ENCODE peak calls at places on chromosomes 6 and 20, in six cellular contexts. Q is upper lobe of right lung, J is tibial artery, L is fibroblast of the aortic adventitia, V is Calu3, X is RWPE1. H is an unnamed sample.

GRCh38 chr20:3940905-3941304 is 51.7 kb downstream of the PANK2 start:
- DNase-seq in Q (no peak), J (no peak), L (no peak), V (no peak), X (no peak), H (no peak)

GRCh38 chr6:149435919-149436586 is 36.0 kb downstream of the SUMO4 start:
- DNase-seq in J (no peak), Q (no peak), L (no peak), V (no peak), X (no peak), H (no peak)

GRCh38 chr6:150987371-150987828 is 121.9 kb downstream of the MTHFD1L start:
- DNase-seq in J (no peak), L (no peak), X (no peak), Q (no peak), V (no peak), H (no peak)

GRCh38 chr20:58597021-58597940 is 53.8 kb upstream of the STX16 start:
- DNase-seq in X (no peak), J (peak; percentile 77), Q (no peak), L (peak; percentile 76), V (no peak), H (peak; percentile 43)

GRCh38 chr20:1802385-1803215 is 92.6 kb upstream of the SIRPA start:
- DNase-seq in Q (peak; percentile 86), J (peak; percentile 64), L (peak; percentile 64), V (peak; percentile 63), X (peak; percentile 73), H (peak; percentile 80)

GRCh38 chr20:3203315-3204123 is 963 bp downstream of the DDRGK1 start:
- DNase-seq in X (no peak), J (no peak), L (peak; percentile 32), V (peak; percentile 15), Q (no peak), H (peak; percentile 28)

GRCh38 chr6:170405311-170405975 is 98.9 kb downstream of the FAM120B start:
- DNase-seq in Q (no peak), X (peak; percentile 88), L (peak; percentile 97), J (no peak), V (no peak), H (no peak)

GRCh38 chr6:137823826-137824501 is 43.1 kb upstream of the TNFAIP3 start:
- DNase-seq in J (peak; percentile 29), Q (no peak), V (no peak), L (peak; percentile 66), X (no peak), H (peak; percentile 21)

GRCh38 chr6:119717942-119718341 is 368.4 kb upstream of the MAN1A1 start:
- DNase-seq in J (no peak), X (peak; percentile 6), L (no peak), Q (no peak), V (no peak), H (no peak)

GRCh38 chr20:3165473-3166337 is 6.0 kb upstream of the FASTKD5 start:
- DNase-seq in Q (no peak), L (no peak), V (no peak), J (peak; percentile 44), X (no peak), H (peak; percentile 43)

GRCh38 chr6:26280409-26280808 is 84.6 kb upstream of the BTN3A2 start:
- DNase-seq in Q (no peak), L (no peak), V (no peak), J (no peak), X (no peak), H (no peak)

GRCh38 chr6:115360602-115361325 is 699.9 kb downstream of the FRK start:
- DNase-seq in L (no peak), Q (no peak), J (no peak), V (no peak), X (no peak), H (no peak)

GRCh38 chr6:3306848-3307247 is 48.1 kb downstream of the PSMG4 start:
- DNase-seq in V (no peak), Q (peak; percentile 38), J (no peak), X (no peak), L (no peak), H (peak; percentile 1)

GRCh38 chr6:44116643-44117382 is 10.4 kb downstream of the MRPL14 start:
- DNase-seq in L (peak; percentile 86), V (no peak), X (no peak), J (no peak), Q (no peak), H (no peak)

GRCh38 chr6:27479319-27480182 is 6.6 kb upstream of the ZNF184 start:
- DNase-seq in L (peak; percentile 98), X (peak; percentile 67), V (peak; percentile 88), J (peak; percentile 77), Q (peak; percentile 87), H (peak; percentile 79)

GRCh38 chr6:28648035-28648877 is 122.6 kb downstream of the GPX5 start:
- DNase-seq in Q (no peak), J (no peak), X (peak; percentile 39), L (peak; percentile 80), V (peak; percentile 87), H (peak; percentile 79)

DNA sequence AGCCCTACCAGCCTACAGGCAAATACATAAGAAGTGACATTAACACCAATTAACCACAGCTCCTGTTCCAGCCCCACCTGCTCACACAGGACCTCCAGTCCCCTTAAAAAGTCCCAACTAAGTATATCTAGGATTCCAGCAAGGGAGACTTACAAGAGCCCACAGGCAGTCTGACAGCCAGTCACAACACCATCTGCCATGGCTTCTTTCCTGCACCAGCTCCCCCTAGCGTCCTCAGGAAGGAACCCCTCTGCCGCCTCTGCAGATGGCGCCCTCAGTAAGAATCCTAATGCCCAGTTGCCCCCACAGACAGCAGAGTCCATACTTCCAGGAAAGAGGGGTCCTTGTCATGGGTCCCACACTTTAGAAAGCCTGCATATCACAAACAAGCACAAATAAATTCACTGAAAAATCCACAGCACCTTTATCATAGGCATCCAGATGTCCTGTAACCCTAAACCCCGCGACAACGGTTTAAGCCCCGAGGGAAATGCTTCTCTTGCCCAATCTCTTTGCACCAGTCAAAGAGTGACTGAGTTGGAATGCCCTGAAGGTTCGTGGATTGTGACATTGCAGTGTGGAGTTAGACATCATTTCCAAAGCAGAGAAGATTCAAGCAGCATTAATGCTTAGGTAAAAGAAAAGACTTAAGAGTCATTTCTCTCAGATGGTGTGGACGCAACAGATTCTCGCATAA is 121.9 kb downstream of the HIVEP2 start:
- DNase-seq in X (no peak), J (no peak), L (no peak), V (no peak), Q (no peak), H (peak; percentile 72)
- TF ChIP-seq CTCF in X (no peak), J (no peak), L (no peak), V (peak; percentile 28), Q (no peak), H (peak; percentile 84)

GRCh38 chr6:109440325-109441068 is at the start of the genes PPIL6 and SMPD2:
- DNase-seq in Q (peak; percentile 95), J (peak; percentile 88), V (peak; percentile 89), L (peak; percentile 85), X (peak; percentile 81), H (peak; percentile 88)
- TF ChIP-seq CTCF in Q (peak; percentile 34), J (peak; percentile 23), V (no peak), L (peak; percentile 16), X (no peak), H (peak; percentile 41)

GRCh38 chr20:35568645-35569044 is 26.8 kb downstream of the ERGIC3 start:
- DNase-seq in J (peak; percentile 5), Q (peak; percentile 11), L (no peak), X (peak; percentile 64), V (peak; percentile 62), H (no peak)
- TF ChIP-seq CTCF in J (no peak), Q (peak; percentile 6), L (no peak), X (peak; percentile 14), V (peak; percentile 74), H (no peak)

DNA sequence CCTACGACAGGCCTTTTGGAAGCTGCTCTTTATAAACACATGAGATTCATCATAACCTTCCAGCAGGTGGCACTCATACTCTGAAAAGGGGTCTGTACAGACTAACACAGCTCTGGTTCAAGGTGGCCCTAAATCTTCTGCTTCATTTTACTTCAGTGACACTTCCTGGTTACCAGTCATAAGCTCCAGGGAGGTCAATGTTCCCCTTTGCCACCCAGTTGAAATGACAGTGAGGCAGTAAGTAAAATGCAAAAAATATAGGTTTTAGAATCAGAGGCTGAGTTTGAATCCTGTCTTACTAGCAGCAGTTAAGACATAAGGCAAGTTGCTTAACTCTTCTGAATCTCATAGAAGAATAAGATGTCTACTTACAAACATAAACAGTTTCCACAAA is 132.8 kb downstream of the CDK19 start:
- DNase-seq in Q (no peak), J (peak; percentile 58), V (peak; percentile 74), L (peak; percentile 88), X (peak; percentile 52), H (no peak)
- TF ChIP-seq CTCF in Q (peak; percentile 75), J (peak; percentile 60), V (peak; percentile 60), L (peak; percentile 71), X (peak; percentile 69), H (peak; percentile 68)

GRCh38 chr6:144655376-144655775 is 370.2 kb downstream of the UTRN start:
- DNase-seq in V (no peak), Q (no peak), X (no peak), J (no peak), L (no peak), H (no peak)

GRCh38 chr6:144659735-144660246 is 374.7 kb downstream of the UTRN start:
- DNase-seq in X (no peak), Q (no peak), V (no peak), L (no peak), J (no peak), H (no peak)

GRCh38 chr6:144660545-144660944 is 375.4 kb downstream of the UTRN start:
- DNase-seq in L (no peak), V (no peak), Q (no peak), X (no peak), J (no peak), H (peak; percentile 25)

GRCh38 chr6:144659202-144659731 is 374.1 kb downstream of the UTRN start:
- DNase-seq in J (no peak), Q (no peak), V (peak; percentile 25), X (no peak), L (peak; percentile 46), H (peak; percentile 28)

DNA sequence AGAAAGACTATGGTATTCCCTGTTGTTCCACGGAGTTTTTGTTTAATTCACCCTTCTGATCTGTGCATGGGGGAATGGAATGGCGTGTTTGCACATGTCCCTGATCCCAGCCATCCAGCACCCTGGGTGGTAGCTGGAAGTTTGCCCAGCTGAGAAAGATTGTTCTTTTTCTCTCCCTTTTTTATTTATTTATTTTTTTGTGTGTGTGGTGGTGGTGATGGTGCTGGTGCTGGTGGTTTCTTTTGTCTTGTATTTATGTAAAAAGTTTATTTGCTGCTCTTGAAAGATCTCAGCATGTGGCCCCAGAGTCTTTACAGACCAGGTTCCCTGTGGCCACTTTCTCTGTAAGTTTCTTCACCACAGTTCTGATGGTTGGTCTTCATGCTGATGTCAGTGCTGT is 372.6 kb downstream of the UTRN start:
- DNase-seq in V (no peak), Q (no peak), L (no peak), X (peak; percentile 17), J (no peak), H (no peak)
- TF ChIP-seq CTCF in V (no peak), Q (no peak), L (no peak), X (no peak), J (no peak), H (no peak)

GRCh38 chr6:75551367-75551952 is 50.2 kb upstream of the SENP6 start:
- DNase-seq in L (no peak), V (no peak), Q (no peak), J (no peak), X (no peak), H (no peak)
- TF ChIP-seq CTCF in L (no peak), V (no peak), Q (no peak), J (no peak), X (no peak), H (no peak)